ENCODE peak calls at places on chromosomes 13 and 19, in seven cellular contexts. H is heart left ventricle, Z is psoas muscle, U is mesendoderm, G is left ventricle myocardium inferior, K is heart right ventricle, W is OCI-LY7. P is an unnamed sample.

GRCh38 chr13:100442095-100442832 is 146.3 kb downstream of the GGACT start:
- DNase-seq in H (no peak), W (no peak), G (no peak), Z (no peak), U (peak; percentile 19), K (no peak), P (no peak)

GRCh38 chr19:51681286-51681956 is 11.7 kb upstream of the SPACA6 start:
- DNase-seq in H (no peak), U (peak; percentile 14), W (no peak), G (no peak), K (no peak), Z (no peak), P (no peak)

GRCh38 chr19:4519521-4520277 is 1.4 kb upstream of the PLIN4 start:
- DNase-seq in G (peak; percentile 66), H (no peak), K (peak; percentile 42), U (no peak), Z (no peak), W (no peak), P (no peak)

GRCh38 chr19:14416743-14417214 is 2.4 kb downstream of the DDX39A start:
- DNase-seq in U (no peak), K (no peak), H (no peak), Z (no peak), W (peak; percentile 70), G (no peak), P (no peak)

GRCh38 chr13:87280139-87280538 is 391.0 kb upstream of the SLITRK5 start:
- DNase-seq in Z (no peak), H (no peak), K (no peak), G (no peak), U (no peak), W (no peak), P (no peak)

GRCh38 chr19:1954547-1954946 is 13.6 kb downstream of the CSNK1G2 start:
- DNase-seq in K (no peak), G (no peak), U (no peak), Z (no peak), H (no peak), W (no peak), P (no peak)

GRCh38 chr13:30791354-30791921 is 56.1 kb downstream of the ALOX5AP start:
- DNase-seq in G (peak; percentile 78), H (peak; percentile 74), W (no peak), K (peak; percentile 69), Z (no peak), U (no peak), P (no peak)

GRCh38 chr13:103349664-103350063 is 283.4 kb upstream of the SLC10A2 start:
- DNase-seq in Z (no peak), H (no peak), K (peak; percentile 12), G (no peak), W (no peak), U (no peak), P (no peak)

GRCh38 chr13:93708323-93709075 is 481.9 kb downstream of the GPC6 start:
- DNase-seq in H (no peak), Z (no peak), U (no peak), W (no peak), G (no peak), K (no peak), P (no peak)

GRCh38 chr19:34366670-34367423 is 1.9 kb downstream of the GPI start:
- DNase-seq in U (no peak), H (no peak), W (no peak), Z (no peak), G (no peak), K (no peak), P (no peak)

GRCh38 chr13:111344471-111345191 is 24.2 kb downstream of the TEX29 start:
- DNase-seq in Z (peak; percentile 54), G (no peak), H (no peak), U (peak; percentile 94), W (no peak), K (no peak), P (no peak)

GRCh38 chr13:76825415-76825814 is 60.8 kb downstream of the KCTD12 start:
- DNase-seq in Z (no peak), H (no peak), U (no peak), W (no peak), G (no peak), K (no peak), P (no peak)

GRCh38 chr13:75222031-75222430 is 259.9 kb downstream of the TBC1D4 start:
- DNase-seq in H (no peak), W (no peak), G (no peak), Z (no peak), U (no peak), K (no peak), P (no peak)

GRCh38 chr13:43348397-43348796 is 325.0 kb downstream of the DNAJC15 start:
- DNase-seq in Z (no peak), U (no peak), K (no peak), W (no peak), G (no peak), H (no peak), P (no peak)

GRCh38 chr13:44108345-44108858 is 228.7 kb downstream of the LACC1 start:
- DNase-seq in Z (no peak), U (peak; percentile 85), W (no peak), H (no peak), G (peak; percentile 32), K (peak; percentile 53), P (no peak)

GRCh38 chr13:66424417-66424816 is 805.7 kb downstream of the PCDH9 start:
- DNase-seq in W (no peak), K (no peak), H (no peak), Z (no peak), G (no peak), U (no peak), P (no peak)

GRCh38 chr13:50129065-50129922 is 114.0 kb downstream of the KCNRG start:
- DNase-seq in Z (peak; percentile 65), G (peak; percentile 25), K (no peak), H (peak; percentile 64), W (peak; percentile 72), U (peak; percentile 47), P (peak; percentile 80)

GRCh38 chr13:50127726-50128291 is 112.6 kb downstream of the KCNRG start:
- DNase-seq in Z (no peak), K (no peak), G (no peak), W (no peak), H (peak; percentile 59), U (peak; percentile 46), P (no peak)

GRCh38 chr13:50127017-50127725 is 111.9 kb downstream of the KCNRG start:
- DNase-seq in W (no peak), H (peak; percentile 75), K (peak; percentile 58), G (peak; percentile 58), U (peak; percentile 45), Z (peak; percentile 57), P (peak; percentile 70)

GRCh38 chr13:50129923-50130685 is 114.9 kb downstream of the KCNRG start:
- DNase-seq in W (peak; percentile 65), H (peak; percentile 73), U (peak; percentile 57), K (peak; percentile 48), Z (peak; percentile 81), G (peak; percentile 37), P (peak; percentile 51)

DNA sequence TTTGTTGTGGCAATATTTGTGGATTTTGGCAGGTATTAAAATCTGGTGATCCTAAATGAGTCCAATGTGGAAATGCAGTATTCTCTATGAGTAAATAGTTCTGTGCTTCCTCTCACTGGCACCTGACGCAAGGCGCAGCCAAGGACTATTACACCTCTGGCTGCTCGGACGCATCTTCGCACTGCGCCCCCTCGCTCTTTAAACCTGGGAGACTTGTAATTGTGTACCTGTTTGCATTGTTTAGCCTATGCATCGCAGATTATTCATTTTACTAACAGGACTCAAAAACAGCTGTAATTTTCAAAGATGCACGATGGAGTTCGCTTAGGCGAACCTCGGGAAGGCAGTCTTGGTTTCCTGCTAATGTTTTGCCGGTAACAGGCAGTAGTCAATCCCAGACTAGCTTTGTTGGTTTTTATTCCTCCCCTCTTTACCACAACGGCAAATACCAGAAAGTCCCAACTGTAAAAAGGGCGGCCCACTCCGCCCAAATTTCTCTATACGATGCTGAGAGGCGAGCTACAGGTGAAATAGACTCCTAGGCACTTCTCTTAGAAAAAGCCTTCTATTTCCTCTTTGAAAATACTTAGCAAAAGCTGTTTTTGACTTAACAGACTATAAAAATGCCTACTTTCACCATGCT is 113.3 kb downstream of the KCNRG start:
- DNase-seq in U (peak; percentile 49), K (no peak), H (no peak), Z (no peak), G (no peak), W (peak; percentile 54), P (no peak)
- H3K27ac ChIP-seq in U (no peak overlapping the region), K (no peak overlapping the region), H (peak overlapping the region; percentile 42), Z (peak overlapping the region; percentile 18), G (no peak overlapping the region), W (peak overlapping the region; percentile 71), P (peak overlapping the region; percentile 61)

GRCh38 chr13:40755082-40755755 is 15.8 kb downstream of the MRPS31 start:
- DNase-seq in W (peak; percentile 28), G (no peak), H (no peak), K (no peak), U (no peak), Z (no peak), P (no peak)

GRCh38 chr13:40758811-40759210 is 12.2 kb downstream of the MRPS31 start:
- DNase-seq in U (no peak), H (no peak), W (peak; percentile 77), K (no peak), Z (no peak), G (no peak), P (no peak)

DNA sequence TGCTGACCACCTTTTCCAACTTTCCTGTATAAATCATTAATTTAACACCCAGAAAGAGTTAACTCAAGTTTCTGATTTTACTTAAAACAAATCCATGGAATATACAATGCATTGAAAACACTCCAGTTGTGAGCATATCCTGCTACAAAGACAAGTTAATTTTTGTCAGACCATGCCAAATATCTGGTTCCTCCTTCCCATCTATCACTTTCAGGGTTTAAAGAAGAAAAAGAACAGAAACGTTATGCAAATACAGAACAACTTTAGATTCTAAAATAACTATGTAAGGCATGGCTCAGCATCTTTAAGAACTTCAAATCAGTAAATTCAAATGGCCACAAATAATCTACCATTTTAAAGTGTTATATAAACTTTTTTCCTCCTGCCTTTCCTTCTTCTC is 14.9 kb downstream of the MRPS31 start:
- DNase-seq in U (no peak), W (no peak), G (no peak), Z (no peak), K (no peak), H (no peak), P (no peak)
- H3K4me1 ChIP-seq in U (no peaks in the 10 kb centered on the region), W (peaks cover 61% of the 10 kb centered on the region), G (no peaks in the 10 kb centered on the region), Z (no peaks in the 10 kb centered on the region), K (no peaks in the 10 kb centered on the region), H (no peaks in the 10 kb centered on the region), P (no peaks in the 10 kb centered on the region)

DNA sequence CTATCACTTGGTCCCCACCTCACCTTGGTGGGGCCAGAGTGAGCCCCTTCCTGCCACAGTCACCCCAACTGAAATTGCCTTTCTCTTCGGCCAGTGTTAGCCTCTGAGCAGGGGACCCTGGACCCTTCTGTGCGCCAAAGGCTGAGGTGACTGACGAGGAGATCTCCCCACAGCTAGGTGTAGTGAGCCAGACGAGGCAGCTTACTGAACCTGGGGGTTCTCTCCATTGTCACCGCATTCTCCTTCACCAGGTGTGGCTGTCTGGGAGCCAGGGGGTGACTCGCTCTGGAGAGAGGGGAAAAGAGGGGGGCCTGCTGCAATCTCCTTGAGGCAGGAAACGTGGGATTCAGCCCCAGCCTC is 1.3 kb downstream of the RPS28 start:
- DNase-seq in U (no peak), G (no peak), W (no peak), K (no peak), H (no peak), Z (no peak), P (no peak)
- H3K27ac ChIP-seq in U (no peak overlapping the region), G (peak overlapping the region; percentile 91), W (no peak overlapping the region), K (peak overlapping the region; percentile 96), H (peak overlapping the region; percentile 42), Z (peak overlapping the region; percentile 97), P (peak overlapping the region; percentile 89)

DNA sequence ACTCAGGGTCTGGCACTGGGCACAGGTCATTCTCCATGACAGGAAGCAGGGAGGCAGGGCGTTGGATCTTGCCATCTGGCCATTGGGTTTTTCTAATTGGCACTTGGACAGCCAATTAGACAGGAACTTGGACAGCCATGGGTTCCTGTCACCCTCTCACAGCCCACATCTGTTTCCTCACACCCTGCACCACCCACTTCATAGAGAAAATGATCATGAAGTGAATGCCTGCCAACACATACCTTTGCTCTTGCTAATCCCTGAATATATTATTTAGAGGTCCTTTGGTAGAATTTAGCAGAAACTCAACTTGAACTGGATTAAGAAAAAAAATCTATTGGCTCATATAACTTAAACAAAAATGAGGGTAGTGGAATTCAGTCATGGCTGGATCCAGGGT is 4.9 kb upstream of the OLFM2 start:
- DNase-seq in K (no peak), H (no peak), G (no peak), W (no peak), U (no peak), Z (no peak), P (no peak)
- H3K4me1 ChIP-seq in K (peaks cover 4% of the 10 kb centered on the region), H (peaks cover 3% of the 10 kb centered on the region), G (peaks cover 18% of the 10 kb centered on the region), W (no peaks in the 10 kb centered on the region), U (no peaks in the 10 kb centered on the region), Z (peaks cover 3% of the 10 kb centered on the region), P (peaks cover 6% of the 10 kb centered on the region)

P was measured in CD4-positive, CD25-positive, alpha-beta regulatory T cell.